ENCODE peak calls at places on chromosomes 4 and X, in nine cellular contexts. A, F, D, Y, V, Q, T, M and X are unnamed samples.

GRCh38 chr4:151197258-151197657 is 79.7 kb upstream of the PRSS48 start:
- DNase-seq in A (no peak), F (no peak), D (no peak), Y (no peak), V (no peak), Q (no peak), T (no peak), M (no peak), X (no peak)

GRCh38 chr4:55637272-55637820 is 1.2 kb upstream of the NMU start:
- DNase-seq in A (no peak), F (no peak), D (no peak), Y (peak; percentile 75), V (no peak), Q (no peak), T (no peak), M (no peak), X (no peak)

GRCh38 chr4:77074961-77075855 is 581 bp downstream of the CCNI start:
- DNase-seq in A (peak; percentile 80), F (peak; percentile 82), D (peak; percentile 84), Y (peak; percentile 87), V (peak; percentile 90), Q (peak; percentile 71), T (peak; percentile 33), M (peak; percentile 53), X (peak; percentile 63)

GRCh38 chr4:77560170-77560569 is 45.5 kb upstream of the CXCL13 start:
- DNase-seq in A (no peak), F (no peak), D (no peak), Y (no peak), V (no peak), Q (no peak), T (no peak), M (no peak), X (no peak)

GRCh38 chr4:2939383-2940243 is 23.6 kb downstream of the NOP14 start:
- DNase-seq in A (no peak), F (no peak), D (peak; percentile 4), Y (peak; percentile 35), V (peak; percentile 52), Q (no peak), T (no peak), M (no peak), X (no peak)

GRCh38 chrX:39336709-39337294 is 535.5 kb downstream of the MID1IP1 start:
- DNase-seq in A (peak; percentile 32), F (no peak), D (peak; percentile 55), Y (no peak), V (no peak), Q (peak; percentile 18), T (no peak), M (no peak), X (no peak)

GRCh38 chrX:56765816-56766553 is 36.9 kb downstream of the NBDY start:
- DNase-seq in A (no peak), F (no peak), D (peak; percentile 15), Y (no peak), V (peak; percentile 26), Q (no peak), T (no peak), M (no peak), X (no peak)

GRCh38 chr4:45131020-45131419 is 404.7 kb upstream of the GNPDA2 start:
- DNase-seq in A (no peak), F (no peak), D (no peak), Y (no peak), V (no peak), Q (no peak), T (no peak), M (no peak), X (no peak)

GRCh38 chr4:121758896-121759568 is 5.9 kb downstream of the SMIM43 start:
- DNase-seq in A (no peak), F (no peak), D (no peak), Y (no peak), V (no peak), Q (peak; percentile 31), T (no peak), M (no peak), X (no peak)

GRCh38 chr4:126404549-126404948 is 1089.8 kb downstream of the FAT4 start:
- DNase-seq in A (no peak), F (no peak), D (no peak), Y (no peak), V (no peak), Q (peak; percentile 12), T (no peak), M (no peak), X (no peak)

GRCh38 chr4:40622913-40623312 is 6.8 kb downstream of the RBM47 start:
- DNase-seq in A (peak; percentile 67), F (no peak), D (no peak), Y (no peak), V (no peak), Q (no peak), T (no peak), M (no peak), X (no peak)

GRCh38 chr4:140315970-140316369 is 57.5 kb upstream of the SCOC start:
- DNase-seq in A (no peak), F (no peak), D (no peak), Y (peak; percentile 68), V (no peak), Q (no peak), T (no peak), M (no peak), X (no peak)

GRCh38 chr4:159298502-159298901 is 195.6 kb downstream of the RAPGEF2 start:
- DNase-seq in A (peak; percentile 14), F (no peak), D (no peak), Y (no peak), V (no peak), Q (peak; percentile 27), T (no peak), M (no peak), X (no peak)

GRCh38 chrX:149398027-149398426 is 107.1 kb downstream of the IDS start:
- DNase-seq in A (no peak), F (no peak), D (no peak), Y (peak; percentile 54), V (no peak), Q (no peak), T (no peak), M (no peak), X (no peak)

GRCh38 chr4:76874176-76874575 is 23.8 kb downstream of the SOWAHB start:
- DNase-seq in A (no peak), F (no peak), D (no peak), Y (peak; percentile 53), V (no peak), Q (peak; percentile 43), T (no peak), M (no peak), X (no peak)

GRCh38 chrX:83004012-83004411 is 504.1 kb upstream of the POU3F4 start:
- DNase-seq in A (no peak), F (no peak), D (no peak), Y (no peak), V (no peak), Q (no peak), T (no peak), M (no peak), X (no peak)

GRCh38 chr4:119087121-119087520 is 48.5 kb upstream of the MYOZ2 start:
- DNase-seq in A (no peak), F (no peak), D (no peak), Y (no peak), V (no peak), Q (peak; percentile 47), T (peak; percentile 7), M (no peak), X (no peak)

GRCh38 chrX:11478971-11479370 is 185.8 kb downstream of the AMELX start:
- DNase-seq in A (no peak), F (no peak), D (no peak), Y (no peak), V (no peak), Q (no peak), T (no peak), M (no peak), X (no peak)

GRCh38 chrX:107025538-107025937 is 25.5 kb upstream of the MORC4 start:
- DNase-seq in A (peak; percentile 34), F (no peak), D (no peak), Y (no peak), V (no peak), Q (peak; percentile 61), T (peak; percentile 20), M (no peak), X (no peak)

GRCh38 chrX:92232182-92232581 is 453.0 kb downstream of the PCDH11X start:
- DNase-seq in A (peak; percentile 12), F (no peak), D (no peak), Y (no peak), V (no peak), Q (no peak), T (no peak), M (no peak), X (no peak)

GRCh38 chrX:18997916-18998315 is 14.0 kb upstream of the PHKA2 start:
- DNase-seq in A (no peak), F (no peak), D (no peak), Y (peak; percentile 54), V (no peak), Q (no peak), T (no peak), M (no peak), X (no peak)

GRCh38 chr4:61533140-61533539 is 333.0 kb downstream of the ADGRL3 start:
- DNase-seq in A (no peak), F (no peak), D (no peak), Y (no peak), V (no peak), Q (no peak), T (no peak), M (no peak), X (no peak)

GRCh38 chr4:10134141-10134540 is 17.5 kb upstream of the WDR1 start:
- DNase-seq in A (no peak), F (no peak), D (no peak), Y (no peak), V (no peak), Q (no peak), T (no peak), M (no peak), X (no peak)